ENCODE peak calls at places on chromosomes 16 and 17, in nine cellular contexts. M, B, E, X, L, H, S, N and D are unnamed samples.

GRCh38 chr17:794876-795275 is 12.7 kb downstream of the MRM3 start:
- DNase-seq in X (peak), S (peak), E (peak), H (peak), B (peak), M (peak), N (peak), L (peak), D (peak)

GRCh38 chr17:47959825-47960655 is 2.4 kb upstream of the PRR15L start:
- DNase-seq in B (no peak), M (no peak), E (no peak), H (peak), S (no peak), L (no peak), X (no peak), N (no peak), D (no peak)

GRCh38 chr17:13337171-13337570 is 264.6 kb downstream of the HS3ST3A1 start:
- DNase-seq in H (no peak), N (no peak), B (no peak), X (no peak), S (no peak), L (no peak), E (peak), M (no peak), D (no peak)

GRCh38 chr17:1787301-1787902 is 25.5 kb downstream of the SERPINF1 start:
- DNase-seq in S (peak), B (peak), X (no peak), L (peak), H (peak), N (peak), E (no peak), M (peak), D (peak)

GRCh38 chr16:14377326-14377725 is 252.7 kb downstream of the PARN start:
- DNase-seq in M (no peak), E (no peak), L (no peak), X (no peak), B (no peak), H (no peak), N (no peak), S (no peak), D (no peak)

GRCh38 chr17:35257080-35257701 is 14.3 kb downstream of the SLFN5 start:
- DNase-seq in H (no peak), N (peak), L (no peak), E (peak), X (no peak), B (no peak), M (peak), S (no peak), D (no peak)

GRCh38 chr16:85637808-85638186 is 24.7 kb downstream of the GSE1 start:
- DNase-seq in E (no peak), S (no peak), M (no peak), B (no peak), L (no peak), H (no peak), X (no peak), N (peak), D (no peak)

GRCh38 chr17:36590082-36590481 is 1.6 kb upstream of the DHRS11 start:
- DNase-seq in S (no peak), X (no peak), M (no peak), H (no peak), L (peak), E (no peak), B (no peak), N (no peak), D (no peak)

GRCh38 chr17:12180644-12181261 is 160.1 kb downstream of the MAP2K4 start:
- DNase-seq in M (peak), B (no peak), H (peak), S (no peak), E (peak), L (peak), X (no peak), N (no peak), D (peak)

GRCh38 chr17:58786586-58787295 is 31.1 kb downstream of the PPM1E start:
- DNase-seq in N (no peak), B (no peak), H (no peak), L (peak), X (no peak), M (peak), S (no peak), E (no peak), D (peak)
- H3K4me3 ChIP-seq in N (no peak), B (no peak), H (no peak), L (no peak), X (no peak), M (no peak), S (no peak), E (no peak), D (no peak)

GRCh38 chr16:68076560-68076959 is 8.6 kb upstream of the NFATC3 start:
- DNase-seq in H (peak), L (no peak), B (no peak), E (no peak), X (no peak), M (no peak), S (no peak), N (no peak), D (no peak)

GRCh38 chr16:68075980-68076379 is 9.2 kb upstream of the NFATC3 start:
- DNase-seq in M (no peak), B (no peak), L (no peak), S (no peak), N (no peak), E (no peak), X (no peak), H (peak), D (no peak)

GRCh38 chr16:68073902-68074760 is 11.0 kb upstream of the NFATC3 start:
- DNase-seq in M (no peak), S (no peak), L (no peak), E (no peak), X (no peak), H (peak), B (no peak), N (no peak), D (no peak)

GRCh38 chr16:68072038-68072695 is 13.0 kb upstream of the NFATC3 start:
- DNase-seq in H (peak), L (peak), S (peak), N (no peak), X (no peak), B (no peak), E (no peak), M (peak), D (no peak)

GRCh38 chr16:68074850-68075249 is 10.3 kb upstream of the NFATC3 start:
- DNase-seq in N (no peak), L (no peak), S (no peak), M (no peak), H (peak), B (peak), E (no peak), X (peak), D (no peak)
- H3K27ac ChIP-seq in N (no peak), L (no peak), S (no peak), M (no peak), H (peak), B (peak), E (no peak), X (no peak), D (no peak)

GRCh38 chr17:17303010-17303846 is at the start of gene NT5M:
- DNase-seq in B (peak), S (peak), E (peak), N (peak), M (peak), L (peak), H (peak), X (peak), D (no peak)

GRCh38 chr17:17303847-17304490 is 796 bp downstream of the NT5M start:
- DNase-seq in L (no peak), X (no peak), S (no peak), E (no peak), H (no peak), B (no peak), M (no peak), N (no peak), D (no peak)

GRCh38 chr17:17305282-17305801 is 2.2 kb downstream of the NT5M start:
- DNase-seq in X (peak), M (no peak), H (peak), S (no peak), E (no peak), B (peak), N (no peak), L (peak), D (no peak)

GRCh38 chr17:17306181-17306580 is 3.0 kb downstream of the NT5M start:
- DNase-seq in X (no peak), N (no peak), E (no peak), B (no peak), S (no peak), L (no peak), M (no peak), H (no peak), D (no peak)

DNA sequence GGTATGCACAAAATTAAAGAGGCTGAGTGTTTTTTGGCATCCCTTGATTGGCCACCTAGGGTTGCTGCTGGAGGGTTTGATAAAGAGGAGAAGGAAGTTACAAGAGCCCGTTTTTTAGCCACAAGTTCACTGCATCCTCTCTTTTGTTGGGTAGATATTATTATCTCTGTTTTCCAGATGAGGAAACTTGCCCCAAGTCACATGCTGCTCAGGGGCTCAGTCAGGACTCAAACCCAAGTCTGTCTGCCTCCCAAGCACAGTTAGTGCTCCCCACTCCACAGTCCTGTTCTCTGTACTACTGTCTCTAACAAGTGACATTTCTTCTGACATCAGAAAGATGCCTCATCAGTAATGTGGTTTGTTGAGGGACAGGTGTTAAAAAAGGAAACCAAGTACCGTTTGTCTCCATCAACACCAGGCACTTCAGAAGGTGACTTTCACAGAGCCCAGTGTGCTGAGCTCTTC is 1.4 kb downstream of the NT5M start:
- DNase-seq in H (peak), X (peak), L (no peak), M (no peak), B (no peak), S (no peak), E (no peak), N (no peak), D (no peak)
- H3K4me3 ChIP-seq in H (no peak), X (no peak), L (peak), M (no peak), B (no peak), S (no peak), E (peak), N (no peak), D (no peak)

DNA sequence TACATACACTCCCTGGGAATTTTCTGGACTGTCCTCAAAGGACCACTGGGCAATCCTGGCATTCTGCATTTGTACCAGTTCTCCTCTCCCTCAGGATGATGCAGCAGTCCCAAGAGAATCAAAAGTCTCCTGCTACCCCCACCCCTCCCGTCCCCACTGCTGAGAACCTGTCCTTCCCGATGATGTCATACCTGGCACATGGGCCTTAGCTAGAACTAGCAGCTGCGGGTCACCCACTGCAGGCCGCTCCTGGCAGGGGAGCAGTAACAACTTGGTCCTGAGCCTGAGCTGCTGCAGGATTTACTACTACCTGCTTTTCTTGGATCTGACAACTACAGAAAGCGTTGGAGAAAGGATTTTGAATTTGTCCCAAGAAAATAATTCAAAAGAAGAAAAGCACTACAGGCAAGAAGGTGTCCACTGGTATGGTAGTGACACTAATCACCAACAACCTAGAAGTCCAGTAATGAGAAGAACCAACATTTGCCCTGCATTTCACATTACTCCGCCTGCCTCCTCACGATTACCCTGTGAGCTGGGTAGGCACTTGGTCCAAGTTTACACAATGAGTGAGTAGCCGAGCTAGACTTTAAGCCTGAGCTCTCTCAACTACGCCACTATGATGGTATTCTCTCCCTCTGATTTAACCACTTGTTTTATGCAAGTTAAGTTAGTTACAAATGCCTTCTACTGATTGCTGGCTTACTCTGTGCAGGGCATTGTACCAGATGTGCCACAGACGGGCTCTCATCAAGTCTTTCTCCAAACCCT is 55.3 kb upstream of the ETV4 start:
- DNase-seq in X (no peak), S (peak), N (no peak), M (no peak), B (no peak), L (no peak), H (no peak), E (no peak), D (no peak)
- H3K27ac ChIP-seq in X (no peak), S (no peak), N (no peak), M (no peak), B (no peak), L (no peak), H (no peak), E (no peak), D (peak)

DNA sequence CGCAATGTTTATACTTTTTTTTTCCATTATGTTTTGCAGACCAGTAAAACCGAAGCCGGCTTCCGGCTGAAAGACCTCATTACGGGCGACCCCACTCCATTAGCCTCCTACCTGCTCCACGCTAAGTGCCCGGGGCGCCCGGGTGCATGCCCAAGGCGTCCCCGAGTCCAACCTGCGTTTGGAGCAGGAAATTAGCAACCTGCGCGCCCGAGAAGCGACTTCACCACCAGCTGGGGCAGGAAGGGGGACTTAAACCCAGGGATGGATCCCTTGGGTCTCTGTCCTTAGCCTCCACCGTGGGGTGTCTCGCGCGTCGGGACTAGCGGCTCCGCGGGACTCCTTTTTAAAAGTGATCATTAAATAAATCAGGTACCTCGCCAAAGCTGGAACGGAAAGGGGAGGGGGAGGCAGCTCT is 1.7 kb downstream of the RBFOX3 start:
- DNase-seq in X (no peak), N (no peak), M (no peak), B (no peak), H (no peak), S (no peak), E (peak), L (no peak), D (no peak)
- H3K4me3 ChIP-seq in X (no peak), N (no peak), M (no peak), B (no peak), H (no peak), S (no peak), E (peak), L (no peak), D (no peak)

GRCh38 chr16:58046054-58046881 is 20.7 kb downstream of the MMP15 start:
- DNase-seq in N (no peak), S (no peak), B (no peak), E (no peak), M (no peak), H (no peak), X (no peak), L (no peak), D (no peak)
- H3K27ac ChIP-seq in N (no peak), S (no peak), B (peak), E (no peak), M (no peak), H (no peak), X (no peak), L (no peak), D (no peak)

GRCh38 chr16:49839462-49839825 is 16.5 kb downstream of the ZNF423 start:
- DNase-seq in S (no peak), B (no peak), L (no peak), N (no peak), M (no peak), E (peak), X (no peak), H (no peak), D (no peak)
- H3K4me3 ChIP-seq in S (peak), B (no peak), L (no peak), N (no peak), M (no peak), E (peak), X (no peak), H (no peak), D (no peak)

DNA sequence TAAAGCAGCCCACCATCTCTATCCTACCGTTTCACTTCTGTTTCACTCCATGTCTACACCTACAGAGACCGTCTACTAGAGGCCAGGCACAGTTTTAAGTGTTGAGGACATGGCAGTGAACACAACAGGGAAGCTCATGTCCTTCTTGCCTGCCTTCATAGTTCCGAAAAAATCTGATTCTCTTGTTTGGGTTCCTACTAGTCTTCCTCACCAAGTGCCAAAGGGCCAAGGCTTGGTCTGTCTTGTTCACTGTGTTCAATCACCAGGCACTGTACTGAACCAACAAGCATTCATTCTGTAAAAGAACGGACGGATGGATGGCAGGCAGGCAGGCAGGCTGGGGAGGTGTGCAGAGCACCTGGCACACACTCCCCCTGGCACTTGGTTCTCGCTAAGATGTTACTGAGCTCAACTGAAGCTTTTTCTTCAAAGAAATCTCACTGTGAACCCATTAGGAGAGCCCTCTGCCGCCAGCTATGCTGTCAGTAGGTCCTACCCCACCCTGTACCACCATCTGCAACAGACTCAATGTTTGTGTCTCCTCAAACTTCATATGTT is 2.5 kb downstream of the DEXI start:
- DNase-seq in M (no peak), S (no peak), X (no peak), H (no peak), L (no peak), E (no peak), N (no peak), B (peak), D (no peak)
- H3K27ac ChIP-seq in M (no peak), S (peak), X (no peak), H (peak), L (no peak), E (no peak), N (no peak), B (peak), D (no peak)

DNA sequence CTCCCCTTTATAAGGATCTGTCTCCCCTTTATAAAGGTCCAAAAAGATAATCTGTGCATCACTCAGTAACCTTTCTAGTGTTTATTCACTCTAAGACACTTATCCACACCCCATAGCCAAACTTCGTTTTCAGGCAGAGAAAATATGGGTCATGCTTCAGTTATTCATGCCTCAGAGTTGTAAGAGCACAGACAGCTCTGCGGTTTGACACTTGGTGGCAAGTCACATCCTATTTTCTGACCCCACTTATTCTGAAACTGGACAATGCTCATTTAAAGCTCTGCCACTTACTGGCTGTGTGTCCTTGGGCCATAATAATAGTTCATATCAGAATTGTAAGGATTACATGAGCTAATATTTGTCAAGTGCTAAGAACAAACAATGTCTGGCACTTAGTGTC is 2.0 kb upstream of the KRTAP2-1 start:
- DNase-seq in S (no peak), X (no peak), N (no peak), L (peak), M (peak), E (no peak), H (no peak), B (no peak), D (no peak)
- H3K4me3 ChIP-seq in S (no peak), X (no peak), N (no peak), L (no peak), M (no peak), E (no peak), H (no peak), B (no peak), D (no peak)

GRCh38 chr16:68481636-68482035 is 33.3 kb upstream of the SMPD3 start:
- DNase-seq in H (no peak), E (no peak), L (no peak), X (no peak), N (no peak), S (no peak), B (no peak), M (no peak), D (no peak)

GRCh38 chr16:68480084-68480995 is 32.0 kb upstream of the SMPD3 start:
- DNase-seq in B (peak), M (no peak), X (no peak), L (no peak), S (no peak), N (no peak), H (no peak), E (no peak), D (no peak)

GRCh38 chr16:68475071-68475470 is 26.8 kb upstream of the SMPD3 start:
- DNase-seq in L (no peak), S (no peak), N (no peak), H (peak), B (no peak), X (no peak), E (no peak), M (no peak), D (no peak)

GRCh38 chr16:68478526-68479249 is 30.4 kb upstream of the SMPD3 start:
- DNase-seq in N (no peak), B (peak), E (peak), S (no peak), L (no peak), H (no peak), M (no peak), X (no peak), D (no peak)

GRCh38 chr16:68479271-68479670 is 31.0 kb upstream of the SMPD3 start:
- DNase-seq in S (no peak), X (no peak), M (no peak), N (no peak), B (peak), H (no peak), E (no peak), L (no peak), D (no peak)
- H3K27ac ChIP-seq in S (no peak), X (no peak), M (no peak), N (no peak), B (no peak), H (no peak), E (peak), L (no peak), D (no peak)